ENCODE peak calls at places on chromosome 11, in six cellular contexts. I is gastrocnemius medialis, W is cardiac muscle cell, Q is K562, U is A549, D is kidney. L is an unnamed sample.

GRCh38 chr11:46490576-46491100 is 99.1 kb upstream of the CHRM4 start:
- DNase-seq in I (no peak), W (no peak), Q (no peak), U (no peak), D (no peak), L (no peak)

GRCh38 chr11:65186701-65187100 is 5.0 kb downstream of the CAPN1 start:
- DNase-seq in I (no peak), W (no peak), Q (no peak), U (no peak), D (peak; percentile 63), L (no peak)

GRCh38 chr11:103624708-103625623 is 411.5 kb upstream of the DDI1 start:
- DNase-seq in I (no peak), W (no peak), Q (no peak), U (peak; percentile 55), D (no peak), L (peak; percentile 69)

GRCh38 chr11:3213659-3214419 is 4.8 kb downstream of the MRGPRG start:
- DNase-seq in I (no peak), W (no peak), Q (no peak), U (no peak), D (peak; percentile 29), L (no peak)

GRCh38 chr11:3878036-3878584 is 22.6 kb downstream of the STIM1 start:
- DNase-seq in I (no peak), W (no peak), Q (no peak), U (no peak), D (no peak), L (no peak)

GRCh38 chr11:78800089-78800690 is 225.5 kb upstream of the NARS2 start:
- DNase-seq in I (no peak), W (no peak), Q (no peak), U (no peak), D (no peak), L (no peak)

GRCh38 chr11:44961894-44962293 is 11.2 kb upstream of the TP53I11 start:
- DNase-seq in I (no peak), W (no peak), Q (no peak), U (no peak), D (no peak), L (no peak)

GRCh38 chr11:126914941-126915340 is 85.6 kb downstream of the KIRREL3 start:
- DNase-seq in I (no peak), W (no peak), Q (no peak), U (no peak), D (no peak), L (no peak)

GRCh38 chr11:1458340-1459218 is 28.0 kb downstream of the MOB2 start:
- DNase-seq in I (no peak), W (peak; percentile 73), Q (peak; percentile 86), U (no peak), D (peak; percentile 93), L (peak; percentile 52)

GRCh38 chr11:34330653-34331052 is 27.2 kb downstream of the ABTB2 start:
- DNase-seq in I (no peak), W (no peak), Q (no peak), U (no peak), D (no peak), L (no peak)

DNA sequence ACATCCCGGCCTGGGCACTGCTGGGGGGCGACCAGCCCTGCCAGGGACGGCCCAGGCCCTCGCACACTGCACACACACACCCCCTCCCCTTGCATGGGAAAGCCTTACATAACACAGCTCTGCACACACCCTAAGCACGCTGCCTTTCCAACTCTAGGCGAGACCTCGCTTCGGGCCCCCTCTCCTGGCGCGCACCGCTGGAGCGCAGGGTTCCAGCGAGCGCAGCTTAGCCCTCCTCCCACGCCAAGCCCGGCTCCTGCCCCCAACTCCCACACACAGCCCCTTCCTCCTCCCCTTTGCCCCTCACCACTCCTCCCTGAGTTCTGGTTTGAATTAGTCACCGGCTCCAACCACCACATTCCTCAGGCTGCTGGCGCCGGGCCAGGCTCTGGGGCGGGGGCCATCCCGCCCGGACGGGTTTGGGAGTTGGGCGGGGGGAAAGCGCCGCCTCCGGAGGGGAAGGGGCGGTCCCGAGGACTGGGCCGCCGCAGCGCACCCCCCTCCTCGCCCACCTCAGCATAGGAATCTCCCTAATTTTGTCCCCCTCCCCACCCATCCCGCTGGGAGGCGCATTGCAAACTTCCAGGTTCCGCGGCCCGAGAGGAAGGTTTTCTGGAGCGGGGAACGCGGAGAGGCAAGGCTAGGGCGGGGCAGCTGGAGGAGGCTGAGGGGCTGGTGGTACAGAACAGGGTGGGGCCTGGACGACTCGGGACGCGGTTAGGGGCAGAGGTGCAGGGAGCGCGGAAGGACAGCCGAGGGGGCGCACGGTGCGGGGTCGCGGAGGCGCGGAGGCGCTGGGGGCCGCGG is 966 bp downstream of the AHNAK start:
- DNase-seq in I (peak; percentile 91), W (peak; percentile 84), Q (peak; percentile 89), U (peak; percentile 89), D (peak; percentile 98), L (peak; percentile 96)
- TF ChIP-seq CTCF in I (no peak), W (peak; percentile 15), Q (peak; percentile 31), U (no peak), D (no peak), L (no peak)

DNA sequence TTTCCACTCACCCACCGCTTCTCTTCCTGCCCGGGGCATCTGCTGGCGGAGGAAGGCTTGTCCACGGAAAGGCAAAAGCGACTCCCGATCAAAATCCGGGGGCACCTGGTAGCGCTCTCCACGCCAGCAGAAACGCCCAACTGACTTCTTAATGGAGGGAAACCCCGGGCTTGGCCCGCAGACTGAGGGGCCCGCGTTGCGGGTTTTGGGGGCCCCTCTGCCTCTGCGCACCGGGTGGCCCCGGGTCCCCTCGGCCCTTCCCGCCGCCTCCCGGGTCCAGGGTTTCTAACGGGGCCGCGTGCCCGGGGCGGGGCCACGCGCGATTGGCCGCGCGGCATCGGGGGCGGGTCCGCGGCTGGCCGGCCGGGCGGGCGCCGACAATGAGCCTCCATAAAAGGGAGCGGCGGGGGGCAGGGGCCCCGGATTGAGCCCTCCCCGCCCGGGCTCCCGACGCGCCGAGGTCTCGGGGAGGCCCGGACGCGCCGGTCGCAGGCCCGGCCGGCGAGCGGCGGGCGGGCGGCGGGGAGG is at the start of gene SPINDOC:
- DNase-seq in I (peak; percentile 66), W (peak; percentile 89), Q (peak; percentile 96), U (peak; percentile 89), D (peak; percentile 91), L (peak; percentile 89)
- H3K27ac ChIP-seq in I (peak within 1 kb of the TSS; percentile 73), W (peak within 1 kb of the TSS; percentile 92), Q (peak within 1 kb of the TSS; percentile 84), U (peak within 1 kb of the TSS; percentile 97), D (peak within 1 kb of the TSS; percentile 67), L (peak within 1 kb of the TSS; percentile 83)

GRCh38 chr11:12043221-12043620 is 34.8 kb upstream of the DKK3 start:
- DNase-seq in I (no peak), W (no peak), Q (no peak), U (no peak), D (no peak), L (no peak)

GRCh38 chr11:12044799-12045198 is 36.4 kb upstream of the DKK3 start:
- DNase-seq in I (no peak), W (no peak), Q (no peak), U (no peak), D (no peak), L (no peak)

GRCh38 chr11:12042215-12042676 is 33.8 kb upstream of the DKK3 start:
- DNase-seq in I (no peak), W (no peak), Q (no peak), U (no peak), D (no peak), L (peak; percentile 90)

GRCh38 chr11:12045914-12046635 is 37.6 kb upstream of the DKK3 start:
- DNase-seq in I (no peak), W (no peak), Q (no peak), U (no peak), D (no peak), L (no peak)

DNA sequence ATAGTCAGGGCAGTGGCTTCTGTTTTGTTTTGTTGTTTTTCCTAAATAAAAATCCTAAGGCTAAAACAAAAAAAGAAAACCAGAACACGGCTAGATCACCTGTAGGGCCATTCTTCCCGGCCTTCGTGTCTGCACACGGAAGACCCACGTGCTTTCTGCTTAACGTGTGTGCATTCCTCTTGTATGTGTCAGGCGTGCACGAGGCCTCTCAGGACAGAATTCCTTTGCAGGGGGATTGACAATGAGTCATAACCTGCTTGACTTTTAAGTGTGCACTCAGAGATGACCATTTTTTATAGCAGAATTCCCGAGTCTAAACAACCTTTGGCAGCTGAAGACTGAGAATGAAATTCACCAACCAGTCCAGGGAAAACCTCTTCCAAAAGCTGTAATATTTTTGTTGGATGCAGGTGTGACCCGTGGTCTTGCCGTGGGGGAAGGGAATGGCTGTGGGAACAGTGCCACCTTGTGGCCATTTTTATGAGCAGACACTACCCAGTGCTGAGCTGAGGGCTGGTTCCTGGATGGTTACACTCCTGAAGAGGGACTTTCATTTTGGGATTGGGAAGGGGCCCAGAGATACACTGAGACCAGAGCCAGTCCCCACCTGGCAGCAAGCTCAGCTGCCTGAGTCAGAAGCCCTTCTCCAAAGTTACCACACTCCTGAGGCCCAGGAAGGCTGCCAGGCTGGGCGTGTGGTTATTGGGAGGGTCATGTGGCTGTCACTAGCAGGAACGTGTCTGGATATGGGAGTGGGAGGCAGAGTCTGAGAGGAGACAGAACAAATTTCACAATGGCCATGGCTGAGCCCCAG is 35.7 kb upstream of the DKK3 start:
- DNase-seq in I (peak; percentile 95), W (peak; percentile 84), Q (peak; percentile 77), U (peak; percentile 80), D (peak; percentile 88), L (peak; percentile 94)
- TF ChIP-seq CTCF in I (peak; percentile 91), W (peak; percentile 83), Q (peak; percentile 92), U (peak; percentile 97), D (peak; percentile 93), L (peak; percentile 86)

DNA sequence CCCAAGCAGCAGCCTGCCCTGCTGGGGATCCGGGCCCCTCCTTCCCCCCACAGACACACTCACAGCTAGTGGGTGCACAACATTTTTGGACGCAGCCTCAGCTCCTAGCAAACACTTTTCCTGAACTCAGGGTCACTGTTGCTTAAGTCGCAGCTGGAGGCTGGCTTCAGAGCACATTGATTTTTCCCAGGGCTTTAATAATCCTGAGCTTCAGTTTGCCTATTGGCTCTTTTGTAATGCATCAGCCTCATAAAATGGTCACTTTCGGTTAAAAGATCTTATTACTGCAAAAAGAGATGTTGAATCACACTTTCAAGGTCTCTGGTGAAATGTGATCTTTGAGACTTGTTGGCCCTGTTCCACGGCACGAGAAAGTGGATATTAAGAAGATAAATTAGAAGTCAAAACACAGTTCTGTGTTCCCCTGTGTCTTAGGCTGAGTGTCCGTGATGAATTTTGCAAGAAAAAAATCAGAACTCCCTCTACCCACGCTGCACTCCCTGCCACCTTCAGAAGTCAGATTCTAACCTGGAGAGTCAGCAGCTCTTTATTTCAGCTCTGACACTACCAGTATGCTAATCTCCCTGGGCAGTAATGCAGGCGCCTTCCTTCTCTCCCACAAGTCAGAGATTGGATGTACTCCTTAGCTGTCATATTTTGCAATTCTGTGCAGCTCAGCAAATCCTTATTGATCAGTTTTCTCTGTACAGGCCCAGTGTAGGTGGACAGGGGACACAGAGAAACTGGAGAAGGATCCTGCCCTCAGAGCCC is 158.2 kb upstream of the E2F8 start:
- DNase-seq in I (peak; percentile 26), W (no peak), Q (no peak), U (no peak), D (peak; percentile 89), L (peak; percentile 10)
- H3K27ac ChIP-seq in I (no peak overlapping the region), W (no peak overlapping the region), Q (no peak overlapping the region), U (no peak overlapping the region), D (no peak overlapping the region), L (no peak overlapping the region)